ENCODE peak calls at places on chromosomes 11 and 22, in nine cellular contexts. One of them, this sample, is unnamed.

GRCh38 chr11:57885298-57886035 is 123.9 kb downstream of the CTNND1 start:
- DNase-seq in upper lobe of left lung: no peak
- DNase-seq in mammary epithelial cell: peak
- DNase-seq in B cell: no peak
- DNase-seq in lung: no peak
- DNase-seq in CD4-positive, alpha-beta T cell: no peak
- DNase-seq in spleen: no peak
- DNase-seq in thyroid gland: no peak
- DNase-seq in RWPE1: peak
- DNase-seq in this sample: peak

GRCh38 chr11:32386770-32387377 is 48.5 kb downstream of the WT1 start:
- DNase-seq in mammary epithelial cell: peak
- DNase-seq in thyroid gland: no peak
- DNase-seq in lung: no peak
- DNase-seq in upper lobe of left lung: no peak
- DNase-seq in CD4-positive, alpha-beta T cell: no peak
- DNase-seq in spleen: no peak
- DNase-seq in B cell: no peak
- DNase-seq in RWPE1: no peak
- DNase-seq in this sample: no peak

GRCh38 chr11:93225642-93226041 is 27.9 kb upstream of the SLC36A4 start:
- DNase-seq in mammary epithelial cell: no peak
- DNase-seq in lung: no peak
- DNase-seq in RWPE1: peak
- DNase-seq in CD4-positive, alpha-beta T cell: no peak
- DNase-seq in B cell: no peak
- DNase-seq in spleen: no peak
- DNase-seq in thyroid gland: no peak
- DNase-seq in upper lobe of left lung: no peak
- DNase-seq in this sample: no peak

GRCh38 chr22:28154856-28155255 is 235.8 kb upstream of the PITPNB start:
- DNase-seq in lung: no peak
- DNase-seq in spleen: no peak
- DNase-seq in B cell: no peak
- DNase-seq in RWPE1: no peak
- DNase-seq in CD4-positive, alpha-beta T cell: no peak
- DNase-seq in mammary epithelial cell: no peak
- DNase-seq in upper lobe of left lung: no peak
- DNase-seq in thyroid gland: no peak
- DNase-seq in this sample: no peak

GRCh38 chr22:50622723-50623327 is 5.1 kb downstream of the ARSA start:
- DNase-seq in B cell: no peak
- DNase-seq in RWPE1: no peak
- DNase-seq in upper lobe of left lung: peak
- DNase-seq in thyroid gland: no peak
- DNase-seq in CD4-positive, alpha-beta T cell: no peak
- DNase-seq in mammary epithelial cell: peak
- DNase-seq in lung: no peak
- DNase-seq in spleen: peak
- DNase-seq in this sample: no peak

GRCh38 chr11:126702987-126703386 is 297.6 kb downstream of the KIRREL3 start:
- DNase-seq in spleen: no peak
- DNase-seq in lung: no peak
- DNase-seq in mammary epithelial cell: no peak
- DNase-seq in RWPE1: no peak
- DNase-seq in CD4-positive, alpha-beta T cell: no peak
- DNase-seq in thyroid gland: no peak
- DNase-seq in B cell: no peak
- DNase-seq in upper lobe of left lung: no peak
- DNase-seq in this sample: no peak

GRCh38 chr11:88414981-88415391 is 77.5 kb upstream of the CTSC start:
- DNase-seq in lung: no peak
- DNase-seq in B cell: no peak
- DNase-seq in CD4-positive, alpha-beta T cell: no peak
- DNase-seq in spleen: no peak
- DNase-seq in upper lobe of left lung: no peak
- DNase-seq in thyroid gland: no peak
- DNase-seq in mammary epithelial cell: peak
- DNase-seq in RWPE1: no peak
- DNase-seq in this sample: no peak

GRCh38 chr11:75212463-75212862 is 28.1 kb upstream of the TPBGL start:
- DNase-seq in thyroid gland: no peak
- DNase-seq in mammary epithelial cell: no peak
- DNase-seq in upper lobe of left lung: no peak
- DNase-seq in CD4-positive, alpha-beta T cell: no peak
- DNase-seq in lung: no peak
- DNase-seq in RWPE1: no peak
- DNase-seq in B cell: no peak
- DNase-seq in spleen: no peak
- DNase-seq in this sample: no peak

GRCh38 chr22:35552186-35552842 is 11.7 kb downstream of the RASD2 start:
- DNase-seq in RWPE1: peak
- DNase-seq in upper lobe of left lung: peak
- DNase-seq in spleen: peak
- DNase-seq in lung: no peak
- DNase-seq in thyroid gland: peak
- DNase-seq in mammary epithelial cell: no peak
- DNase-seq in CD4-positive, alpha-beta T cell: peak
- DNase-seq in B cell: peak
- DNase-seq in this sample: peak

GRCh38 chr11:117427356-117427874 is 99.8 kb downstream of the CEP164 start:
- DNase-seq in mammary epithelial cell: no peak
- DNase-seq in CD4-positive, alpha-beta T cell: no peak
- DNase-seq in thyroid gland: no peak
- DNase-seq in spleen: peak
- DNase-seq in RWPE1: no peak
- DNase-seq in upper lobe of left lung: no peak
- DNase-seq in lung: no peak
- DNase-seq in B cell: no peak
- DNase-seq in this sample: no peak

GRCh38 chr22:37427128-37427710 is at the start of gene ELFN2:
- DNase-seq in mammary epithelial cell: no peak
- DNase-seq in B cell: peak
- DNase-seq in CD4-positive, alpha-beta T cell: no peak
- DNase-seq in RWPE1: peak
- DNase-seq in upper lobe of left lung: no peak
- DNase-seq in lung: no peak
- DNase-seq in spleen: no peak
- DNase-seq in thyroid gland: peak
- DNase-seq in this sample: no peak

GRCh38 chr11:114796954-114797721 is 118.8 kb downstream of the NXPE2 start:
- DNase-seq in spleen: no peak
- DNase-seq in B cell: no peak
- DNase-seq in thyroid gland: no peak
- DNase-seq in lung: no peak
- DNase-seq in RWPE1: no peak
- DNase-seq in mammary epithelial cell: no peak
- DNase-seq in upper lobe of left lung: no peak
- DNase-seq in CD4-positive, alpha-beta T cell: no peak
- DNase-seq in this sample: no peak

GRCh38 chr11:62125316-62125715 is 1.5 kb downstream of the INCENP start:
- DNase-seq in thyroid gland: no peak
- DNase-seq in RWPE1: peak
- DNase-seq in upper lobe of left lung: no peak
- DNase-seq in CD4-positive, alpha-beta T cell: no peak
- DNase-seq in B cell: no peak
- DNase-seq in mammary epithelial cell: peak
- DNase-seq in lung: no peak
- DNase-seq in spleen: no peak
- DNase-seq in this sample: no peak

GRCh38 chr11:61516675-61517516 is 8.3 kb downstream of the LRRC10B start:
- DNase-seq in upper lobe of left lung: no peak
- DNase-seq in RWPE1: peak
- DNase-seq in mammary epithelial cell: no peak
- DNase-seq in thyroid gland: no peak
- DNase-seq in spleen: peak
- DNase-seq in B cell: peak
- DNase-seq in CD4-positive, alpha-beta T cell: peak
- DNase-seq in lung: no peak
- DNase-seq in this sample: peak

DNA sequence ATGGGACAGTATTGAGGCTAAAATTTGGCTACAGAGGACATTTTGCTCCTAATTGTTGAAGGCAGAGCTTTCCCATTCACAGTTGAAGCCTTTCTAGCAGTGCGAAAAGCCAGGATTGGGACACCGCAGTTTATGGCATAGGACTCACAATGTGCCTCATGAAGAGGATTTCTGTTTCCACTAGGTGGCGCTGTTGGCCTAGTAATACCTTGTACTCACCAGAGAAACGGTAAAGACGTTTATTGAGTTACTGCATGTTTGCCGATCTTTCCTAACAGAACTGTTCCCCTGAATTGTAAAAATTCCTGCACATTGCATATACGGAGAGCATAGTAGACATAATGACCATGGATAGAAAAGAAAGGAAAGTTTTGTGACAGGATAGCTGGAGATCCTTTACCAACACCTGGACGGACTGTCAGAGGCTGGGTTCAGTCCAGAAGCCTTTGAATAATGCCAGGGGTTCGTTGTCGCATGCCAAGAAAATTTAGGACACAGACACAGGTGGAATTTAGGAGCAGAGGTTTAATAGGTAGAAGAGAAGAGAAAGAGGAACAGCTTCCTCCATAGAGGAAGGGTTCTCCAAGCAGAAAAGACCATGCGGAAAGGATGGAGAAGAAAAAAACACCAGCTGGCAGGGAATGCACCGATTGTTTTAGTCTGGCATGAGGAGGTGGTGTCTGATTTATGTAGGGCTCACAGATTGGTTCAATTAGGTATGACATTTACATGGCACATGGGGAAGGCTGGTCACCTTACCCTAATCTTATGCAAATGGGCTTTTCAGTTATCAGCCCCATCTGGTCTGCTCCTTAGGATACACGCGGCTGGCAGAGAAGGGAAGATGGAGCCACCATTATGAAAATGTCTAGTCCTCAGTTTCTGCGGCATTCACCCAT is 10.8 kb upstream of the OR51D1 start:
- DNase-seq in lung: peak
- DNase-seq in CD4-positive, alpha-beta T cell: no peak
- DNase-seq in upper lobe of left lung: peak
- DNase-seq in thyroid gland: peak
- DNase-seq in RWPE1: peak
- DNase-seq in B cell: no peak
- DNase-seq in spleen: no peak
- DNase-seq in mammary epithelial cell: peak
- DNase-seq in this sample: peak
- TF ChIP-seq CTCF in lung: no peak
- TF ChIP-seq CTCF in CD4-positive, alpha-beta T cell: no peak
- TF ChIP-seq CTCF in upper lobe of left lung: peak
- TF ChIP-seq CTCF in thyroid gland: peak
- TF ChIP-seq CTCF in RWPE1: peak
- TF ChIP-seq CTCF in B cell: peak
- TF ChIP-seq CTCF in spleen: no peak
- TF ChIP-seq CTCF in mammary epithelial cell: peak
- TF ChIP-seq CTCF in this sample: peak

GRCh38 chr22:24325105-24325757 is 54.6 kb downstream of the SPECC1L start:
- DNase-seq in upper lobe of left lung: no peak
- DNase-seq in spleen: no peak
- DNase-seq in RWPE1: peak
- DNase-seq in B cell: peak
- DNase-seq in mammary epithelial cell: peak
- DNase-seq in thyroid gland: no peak
- DNase-seq in lung: no peak
- DNase-seq in CD4-positive, alpha-beta T cell: no peak
- DNase-seq in this sample: no peak
- TF ChIP-seq CTCF in upper lobe of left lung: peak
- TF ChIP-seq CTCF in spleen: peak
- TF ChIP-seq CTCF in RWPE1: peak
- TF ChIP-seq CTCF in B cell: peak
- TF ChIP-seq CTCF in mammary epithelial cell: peak
- TF ChIP-seq CTCF in thyroid gland: no peak
- TF ChIP-seq CTCF in lung: peak
- TF ChIP-seq CTCF in CD4-positive, alpha-beta T cell: peak
- TF ChIP-seq CTCF in this sample: peak

DNA sequence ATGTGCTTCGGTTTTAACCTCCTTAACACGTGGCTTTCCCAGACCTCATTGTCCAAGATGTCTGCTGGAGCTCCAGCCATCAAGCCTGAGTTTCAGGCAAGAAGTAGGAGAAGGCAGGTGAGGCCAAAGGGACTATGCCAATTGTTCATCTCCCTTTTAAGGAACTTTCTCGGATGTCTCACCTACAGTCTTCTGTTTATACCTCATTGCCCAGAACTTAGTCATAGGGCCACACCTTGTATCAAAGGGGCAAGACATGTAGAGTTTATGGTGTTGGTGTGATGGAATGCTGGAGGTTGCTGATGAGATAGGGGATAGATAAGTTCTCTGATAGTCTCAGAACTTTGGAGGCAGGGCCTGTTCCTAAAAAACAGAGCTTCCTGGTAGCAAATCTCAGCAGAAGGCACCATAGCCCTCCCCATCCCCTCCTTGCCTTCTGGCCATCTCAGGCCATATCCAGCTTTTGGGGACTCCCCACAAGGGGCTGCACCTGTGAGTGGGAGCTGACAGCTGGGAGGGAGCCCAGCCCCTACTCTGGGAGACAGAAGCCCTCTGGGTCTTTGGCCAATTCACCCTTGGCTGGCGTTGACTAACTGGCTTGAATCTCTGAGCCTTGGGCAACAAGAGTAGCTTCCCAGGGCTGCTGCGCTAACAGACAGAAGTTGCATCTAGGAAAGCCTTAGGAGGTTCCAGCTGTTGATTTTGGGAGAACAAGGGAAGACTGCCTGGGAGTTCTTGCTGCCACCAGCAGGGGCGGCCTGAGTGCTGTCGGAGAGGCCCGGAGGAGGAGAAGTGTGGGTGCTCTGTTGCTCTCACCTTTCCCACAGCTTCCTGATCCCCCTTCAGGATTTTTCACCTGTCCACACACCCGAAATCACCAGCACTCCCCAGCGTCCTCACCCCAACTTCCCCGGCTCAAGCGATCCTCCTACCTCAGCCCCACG is 149.8 kb upstream of the THY1 start:
- DNase-seq in spleen: no peak
- DNase-seq in mammary epithelial cell: peak
- DNase-seq in lung: no peak
- DNase-seq in RWPE1: peak
- DNase-seq in CD4-positive, alpha-beta T cell: no peak
- DNase-seq in thyroid gland: no peak
- DNase-seq in B cell: no peak
- DNase-seq in upper lobe of left lung: no peak
- DNase-seq in this sample: no peak
- TF ChIP-seq CTCF in spleen: no peak
- TF ChIP-seq CTCF in mammary epithelial cell: no peak
- TF ChIP-seq CTCF in lung: no peak
- TF ChIP-seq CTCF in RWPE1: no peak
- TF ChIP-seq CTCF in CD4-positive, alpha-beta T cell: no peak
- TF ChIP-seq CTCF in thyroid gland: no peak
- TF ChIP-seq CTCF in B cell: no peak
- TF ChIP-seq CTCF in upper lobe of left lung: no peak
- TF ChIP-seq CTCF in this sample: peak

GRCh38 chr22:31161386-31161785 is 1.4 kb downstream of the RNF185 start:
- DNase-seq in lung: no peak
- DNase-seq in RWPE1: no peak
- DNase-seq in upper lobe of left lung: no peak
- DNase-seq in CD4-positive, alpha-beta T cell: no peak
- DNase-seq in spleen: no peak
- DNase-seq in thyroid gland: no peak
- DNase-seq in mammary epithelial cell: no peak
- DNase-seq in B cell: no peak
- DNase-seq in this sample: no peak

GRCh38 chr22:31160328-31160978 is 471 bp downstream of the RNF185 start:
- DNase-seq in thyroid gland: peak
- DNase-seq in B cell: no peak
- DNase-seq in RWPE1: peak
- DNase-seq in lung: no peak
- DNase-seq in mammary epithelial cell: no peak
- DNase-seq in upper lobe of left lung: peak
- DNase-seq in CD4-positive, alpha-beta T cell: peak
- DNase-seq in spleen: peak
- DNase-seq in this sample: no peak

GRCh38 chr22:31162015-31162765 is 2.2 kb downstream of the RNF185 start:
- DNase-seq in upper lobe of left lung: no peak
- DNase-seq in CD4-positive, alpha-beta T cell: no peak
- DNase-seq in RWPE1: no peak
- DNase-seq in lung: no peak
- DNase-seq in B cell: no peak
- DNase-seq in spleen: no peak
- DNase-seq in thyroid gland: no peak
- DNase-seq in mammary epithelial cell: no peak
- DNase-seq in this sample: no peak
- TF ChIP-seq CTCF in upper lobe of left lung: peak
- TF ChIP-seq CTCF in CD4-positive, alpha-beta T cell: no peak
- TF ChIP-seq CTCF in RWPE1: no peak
- TF ChIP-seq CTCF in lung: no peak
- TF ChIP-seq CTCF in B cell: no peak
- TF ChIP-seq CTCF in spleen: no peak
- TF ChIP-seq CTCF in thyroid gland: peak
- TF ChIP-seq CTCF in mammary epithelial cell: peak
- TF ChIP-seq CTCF in this sample: no peak